ENCODE peak calls at places on chromosome 1, in eight cellular contexts. Q is HT1080; T is stimulated activated CD8-positive, alpha-beta memory T cell treated with anti-CD3 and anti-CD28 coated beads, Interleukin-4, amount 100 ng/mL, for 1 hour; S is NCI-H2081; P is fibroblast of the conjunctiva; O is mucosa of gallbladder; D is right lobe of liver; F is astrocyte of the spinal cord. R is an unnamed sample.

GRCh38 chr1:3641046-3641760 is 8.7 kb downstream of the WRAP73 start:
- DNase-seq in Q (no peak), T (no peak), S (no peak), P (no peak), O (no peak), D (peak; percentile 37), F (no peak), R (no peak)

GRCh38 chr1:54865238-54866073 is 21.5 kb downstream of the DHCR24 start:
- DNase-seq in Q (no peak), T (no peak), S (no peak), P (no peak), O (no peak), D (peak; percentile 93), F (no peak), R (no peak)

GRCh38 chr1:186112280-186112679 is 262.8 kb downstream of the TPR start:
- DNase-seq in Q (no peak), T (no peak), S (no peak), P (no peak), O (no peak), D (no peak), F (no peak), R (no peak)

GRCh38 chr1:101820080-101820479 is 176.6 kb downstream of the OLFM3 start:
- DNase-seq in Q (peak; percentile 34), T (no peak), S (peak; percentile 48), P (peak; percentile 1), O (no peak), D (no peak), F (peak; percentile 13), R (no peak)

GRCh38 chr1:162530318-162530984 is 31.1 kb upstream of the UAP1 start:
- DNase-seq in Q (no peak), T (no peak), S (no peak), P (no peak), O (no peak), D (no peak), F (no peak), R (no peak)

GRCh38 chr1:68051475-68051874 is 1.0 kb upstream of the DIRAS3 start:
- DNase-seq in Q (no peak), T (no peak), S (no peak), P (peak; percentile 48), O (peak; percentile 28), D (peak; percentile 67), F (peak; percentile 68), R (no peak)

GRCh38 chr1:226603976-226604845 is 55.6 kb downstream of the STUM start:
- DNase-seq in Q (no peak), T (no peak), S (no peak), P (no peak), O (no peak), D (no peak), F (no peak), R (no peak)

GRCh38 chr1:1039145-1039910 is 19.4 kb downstream of the AGRN start:
- DNase-seq in Q (no peak), T (no peak), S (no peak), P (no peak), O (no peak), D (no peak), F (no peak), R (no peak)

GRCh38 chr1:7531562-7532340 is 239.3 kb upstream of the VAMP3 start:
- DNase-seq in Q (no peak), T (no peak), S (no peak), P (no peak), O (no peak), D (no peak), F (no peak), R (no peak)

R was measured in esophagus squamous epithelium.